ENCODE peak calls at places on chromosomes 13 and 19, in seven cellular contexts. U, A, Q, P, E, O and T are unnamed samples.

GRCh38 chr19:45547965-45548609 is 36.5 kb downstream of the OPA3 start:
- DNase-seq in U (no peak), A (no peak), Q (peak; percentile 78), P (no peak), E (no peak), O (no peak), T (no peak)

GRCh38 chr19:53965091-53965490 is 2.4 kb downstream of the CACNG8 start:
- DNase-seq in U (no peak), A (peak; percentile 30), Q (no peak), P (no peak), E (no peak), O (no peak), T (no peak)

GRCh38 chr13:49975826-49976225 is 21.0 kb upstream of the TRIM13 start:
- DNase-seq in U (no peak), A (no peak), Q (no peak), P (no peak), E (no peak), O (no peak), T (no peak)

GRCh38 chr13:74288361-74288911 is 154.2 kb upstream of the KLF12 start:
- DNase-seq in U (no peak), A (no peak), Q (peak; percentile 49), P (no peak), E (no peak), O (no peak), T (peak; percentile 39)

GRCh38 chr19:2665103-2665502 is 37.4 kb downstream of the GNG7 start:
- DNase-seq in U (no peak), A (no peak), Q (no peak), P (no peak), E (no peak), O (no peak), T (no peak)

GRCh38 chr13:108816381-108816780 is 187.0 kb downstream of the MYO16 start:
- DNase-seq in U (peak; percentile 41), A (no peak), Q (no peak), P (no peak), E (no peak), O (no peak), T (no peak)

GRCh38 chr19:28884786-28885476 is 328.0 kb downstream of the UQCRFS1 start:
- DNase-seq in U (no peak), A (no peak), Q (no peak), P (no peak), E (no peak), O (no peak), T (no peak)

GRCh38 chr19:7294571-7295212 is 478 bp upstream of the INSR start:
- DNase-seq in U (peak; percentile 11), A (peak; percentile 91), Q (peak; percentile 75), P (no peak), E (peak; percentile 49), O (no peak), T (peak; percentile 66)

GRCh38 chr19:45168767-45169351 is 8.1 kb upstream of the NKPD1 start:
- DNase-seq in U (no peak), A (no peak), Q (no peak), P (no peak), E (no peak), O (no peak), T (no peak)

GRCh38 chr19:14577885-14578427 is 4.9 kb upstream of the CLEC17A start:
- DNase-seq in U (no peak), A (peak; percentile 33), Q (no peak), P (no peak), E (no peak), O (no peak), T (no peak)

GRCh38 chr19:44141191-44142013 is at the start of gene ZNF234:
- DNase-seq in U (peak; percentile 82), A (peak; percentile 67), Q (peak; percentile 92), P (peak; percentile 51), E (peak; percentile 88), O (no peak), T (peak; percentile 84)

GRCh38 chr19:37953125-37953524 is 46.1 kb downstream of the SIPA1L3 start:
- DNase-seq in U (no peak), A (no peak), Q (no peak), P (no peak), E (no peak), O (no peak), T (no peak)

GRCh38 chr13:100660761-100661160 is 13.8 kb downstream of the TMTC4 start:
- DNase-seq in U (no peak), A (no peak), Q (no peak), P (no peak), E (no peak), O (no peak), T (no peak)

GRCh38 chr19:6865849-6866248 is 21.5 kb upstream of the ADGRE1 start:
- DNase-seq in U (no peak), A (no peak), Q (no peak), P (no peak), E (no peak), O (no peak), T (no peak)

GRCh38 chr19:3950871-3951861 is 18.3 kb downstream of the NMRK2 start:
- DNase-seq in U (no peak), A (no peak), Q (no peak), P (no peak), E (no peak), O (no peak), T (no peak)

GRCh38 chr19:54341295-54341694 is 2.3 kb upstream of the LILRA4 start:
- DNase-seq in U (no peak), A (no peak), Q (no peak), P (no peak), E (no peak), O (no peak), T (no peak)

GRCh38 chr13:34155931-34156607 is 338.1 kb downstream of the RFC3 start:
- DNase-seq in U (peak; percentile 81), A (no peak), Q (peak; percentile 18), P (no peak), E (no peak), O (no peak), T (no peak)

GRCh38 chr13:47621931-47622330 is 379.1 kb downstream of the SUCLA2 start:
- DNase-seq in U (peak; percentile 14), A (no peak), Q (no peak), P (no peak), E (no peak), O (no peak), T (no peak)

GRCh38 chr19:371501-372160 is 27.0 kb upstream of the MIER2 start:
- DNase-seq in U (no peak), A (peak; percentile 71), Q (no peak), P (no peak), E (no peak), O (no peak), T (no peak)

GRCh38 chr13:45219938-45220375 is 19.1 kb upstream of the KCTD4 start:
- DNase-seq in U (peak; percentile 77), A (no peak), Q (no peak), P (no peak), E (no peak), O (no peak), T (no peak)